ENCODE peak calls at places on chromosomes 2 and 18, in four cellular contexts. F is tibial artery, L is neural progenitor cell, A is uterus. E is an unnamed sample.
A peak's percentile ranks its signal among the peaks of the same experiment; 100 is the strongest.

GRCh38 chr2:162146906-162147305 is 5.1 kb downstream of the GCG start:
- DNase-seq in F (no peak), L (no peak), A (no peak), E (no peak)

GRCh38 chr2:131006561-131006960 is 86.7 kb downstream of the FAM168B start:
- DNase-seq in F (no peak), L (no peak), A (no peak), E (no peak)

GRCh38 chr2:185456517-185456916 is 282.1 kb upstream of the FSIP2 start:
- DNase-seq in F (no peak), L (no peak), A (no peak), E (no peak)

GRCh38 chr18:11025671-11026070 is 123.7 kb downstream of the PIEZO2 start:
- DNase-seq in F (no peak), L (no peak), A (no peak), E (no peak)

GRCh38 chr2:231470246-231470900 is 6.1 kb upstream of the NCL start:
- DNase-seq in F (no peak), L (peak; percentile 27), A (no peak), E (peak; percentile 5)

GRCh38 chr2:239275037-239275685 is 125.7 kb downstream of the HDAC4 start:
- DNase-seq in F (peak; percentile 89), L (no peak), A (peak; percentile 65), E (peak; percentile 82)

GRCh38 chr2:70684846-70685622 is 83.0 kb downstream of the ADD2 start:
- DNase-seq in F (no peak), L (no peak), A (no peak), E (no peak)

GRCh38 chr2:69734040-69734611 is 7.8 kb upstream of the ANXA4 start:
- DNase-seq in F (no peak), L (no peak), A (no peak), E (no peak)

GRCh38 chr2:73920577-73921545 is 5.8 kb upstream of the DGUOK start:
- DNase-seq in F (no peak), L (peak; percentile 84), A (peak; percentile 55), E (no peak)

GRCh38 chr2:100767224-100767653 is 52.7 kb upstream of the NPAS2 start:
- DNase-seq in F (no peak), L (no peak), A (no peak), E (no peak)

GRCh38 chr2:12183032-12183431 is 436.6 kb downstream of the LPIN1 start:
- DNase-seq in F (no peak), L (no peak), A (no peak), E (no peak)

GRCh38 chr2:107553534-107553933 is 273.2 kb upstream of the RGPD4 start:
- DNase-seq in F (no peak), L (no peak), A (no peak), E (no peak)

GRCh38 chr2:220703279-220703678 is 868.8 kb downstream of the EPHA4 start:
- DNase-seq in F (no peak), L (peak; percentile 50), A (no peak), E (no peak)

GRCh38 chr2:11437602-11438001 is 28.4 kb downstream of the E2F6 start:
- DNase-seq in F (no peak), L (no peak), A (no peak), E (no peak)

GRCh38 chr2:72104821-72105588 is 42.7 kb downstream of the CYP26B1 start:
- DNase-seq in F (no peak), L (no peak), A (no peak), E (no peak)

GRCh38 chr2:225995788-225996476 is 596.4 kb downstream of the NYAP2 start:
- DNase-seq in F (no peak), L (no peak), A (peak; percentile 18), E (peak; percentile 23)

GRCh38 chr2:109331864-109332848 is 203.2 kb downstream of the SH3RF3 start:
- DNase-seq in F (peak; percentile 84), L (no peak), A (peak; percentile 77), E (peak; percentile 67)

GRCh38 chr18:34795070-34795740 is 85.1 kb downstream of the DTNA start:
- DNase-seq in F (no peak), L (no peak), A (no peak), E (peak; percentile 44)

GRCh38 chr2:1431886-1432400 is 18.7 kb downstream of the TPO start:
- DNase-seq in F (no peak), L (no peak), A (no peak), E (no peak)

GRCh38 chr2:40448476-40449079 is 3.3 kb downstream of the SLC8A1 start:
- DNase-seq in F (no peak), L (peak; percentile 52), A (no peak), E (no peak)

GRCh38 chr2:18639756-18640453 is 50.5 kb upstream of the NT5C1B start:
- DNase-seq in F (no peak), L (no peak), A (no peak), E (no peak)

GRCh38 chr18:79935925-79936324 is 15.5 kb downstream of the SLC66A2 start:
- DNase-seq in F (no peak), L (no peak), A (no peak), E (no peak)

GRCh38 chr2:186780701-186781316 is 68.2 kb downstream of the ZSWIM2 start:
- DNase-seq in F (no peak), L (peak; percentile 70), A (no peak), E (no peak)

GRCh38 chr18:24528857-24529256 is 68.4 kb downstream of the HRH4 start:
- DNase-seq in F (no peak), L (no peak), A (no peak), E (no peak)

GRCh38 chr2:101628050-101628392 is 69.5 kb upstream of the MAP4K4 start:
- DNase-seq in F (no peak), L (no peak), A (no peak), E (no peak)

GRCh38 chr2:158671381-158672245 is 123.5 kb upstream of the DAPL1 start:
- DNase-seq in F (no peak), L (no peak), A (no peak), E (no peak)

GRCh38 chr2:105396254-105397024 is 2.4 kb downstream of the FHL2 start:
- DNase-seq in F (peak; percentile 60), L (no peak), A (peak; percentile 59), E (no peak)

GRCh38 chr2:173630425-173631122 is 275.9 kb downstream of the CDCA7 start:
- DNase-seq in F (no peak), L (no peak), A (no peak), E (no peak)

GRCh38 chr2:201070966-201071304 is 536 bp downstream of the HYCC2 start:
- DNase-seq in F (no peak), L (peak; percentile 3), A (no peak), E (no peak)

GRCh38 chr2:47510745-47511144 is 107.8 kb downstream of the MSH2 start:
- DNase-seq in F (no peak), L (no peak), A (no peak), E (no peak)

DNA sequence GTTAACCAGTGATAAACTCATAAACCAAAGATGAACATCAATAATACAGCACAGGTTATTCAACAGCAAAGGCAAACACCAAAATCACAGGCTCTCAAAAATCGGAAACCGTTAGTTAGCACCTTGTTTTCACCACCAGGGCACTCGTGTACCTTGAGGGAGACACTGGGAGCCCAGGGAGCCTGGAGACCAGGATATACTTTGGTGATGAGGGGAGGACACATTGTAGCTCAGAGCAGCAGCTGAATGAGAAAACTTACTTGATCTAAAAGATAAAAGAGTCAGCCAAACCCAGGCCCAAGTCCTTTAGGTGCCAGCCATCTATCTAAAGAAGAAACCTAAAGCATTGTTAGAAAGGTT is 19.4 kb downstream of the BCL11A start:
- DNase-seq in F (no peak), L (no peak), A (no peak), E (no peak)
- TF ChIP-seq CTCF in F (no peak), L (peak; percentile 16), A (no peak), E (no peak)

DNA sequence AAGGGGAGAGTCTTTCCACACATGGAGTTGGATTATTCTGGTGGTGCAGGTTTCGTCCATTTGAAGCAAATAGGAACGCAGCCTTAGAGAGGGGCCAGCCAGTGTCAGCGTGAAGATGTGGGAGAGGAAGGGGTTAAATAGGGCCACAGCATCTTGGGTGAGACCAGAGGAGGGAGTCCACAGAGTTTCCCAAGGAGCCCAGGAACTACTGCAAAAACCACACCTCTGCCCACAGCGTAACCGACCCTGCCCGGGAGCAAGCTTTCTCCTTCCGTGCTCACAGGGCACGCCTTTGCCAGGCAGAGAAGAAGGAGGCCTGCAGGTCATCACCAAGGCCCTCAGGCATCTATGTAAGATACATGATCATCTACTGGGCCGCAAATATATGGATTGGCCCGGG is 314.5 kb downstream of the AGAP1 start:
- DNase-seq in F (no peak), L (no peak), A (no peak), E (no peak)
- H3K36me3 ChIP-seq in F (peaks cover 60% of the 10 kb centered on the region), L (peaks cover 4% of the 10 kb centered on the region), A (no peaks in the 10 kb centered on the region), E (peaks cover 61% of the 10 kb centered on the region)

GRCh38 chr2:64644240-64645013 is 9.3 kb downstream of the SERTAD2 start:
- DNase-seq in F (peak; percentile 84), L (peak; percentile 87), A (peak; percentile 84), E (peak; percentile 83)

GRCh38 chr2:64646007-64646880 is 7.5 kb downstream of the SERTAD2 start:
- DNase-seq in F (peak; percentile 87), L (peak; percentile 83), A (peak; percentile 86), E (peak; percentile 86)

GRCh38 chr2:64643838-64644219 is 9.9 kb downstream of the SERTAD2 start:
- DNase-seq in F (no peak), L (no peak), A (no peak), E (no peak)

GRCh38 chr2:64641585-64641984 is 12.1 kb downstream of the SERTAD2 start:
- DNase-seq in F (no peak), L (no peak), A (no peak), E (no peak)

GRCh38 chr2:64645014-64645418 is 8.7 kb downstream of the SERTAD2 start:
- DNase-seq in F (peak; percentile 58), L (peak; percentile 91), A (peak; percentile 73), E (peak; percentile 67)
- TF ChIP-seq CTCF in F (no peak), L (no peak), A (peak; percentile 12), E (peak; percentile 14)

DNA sequence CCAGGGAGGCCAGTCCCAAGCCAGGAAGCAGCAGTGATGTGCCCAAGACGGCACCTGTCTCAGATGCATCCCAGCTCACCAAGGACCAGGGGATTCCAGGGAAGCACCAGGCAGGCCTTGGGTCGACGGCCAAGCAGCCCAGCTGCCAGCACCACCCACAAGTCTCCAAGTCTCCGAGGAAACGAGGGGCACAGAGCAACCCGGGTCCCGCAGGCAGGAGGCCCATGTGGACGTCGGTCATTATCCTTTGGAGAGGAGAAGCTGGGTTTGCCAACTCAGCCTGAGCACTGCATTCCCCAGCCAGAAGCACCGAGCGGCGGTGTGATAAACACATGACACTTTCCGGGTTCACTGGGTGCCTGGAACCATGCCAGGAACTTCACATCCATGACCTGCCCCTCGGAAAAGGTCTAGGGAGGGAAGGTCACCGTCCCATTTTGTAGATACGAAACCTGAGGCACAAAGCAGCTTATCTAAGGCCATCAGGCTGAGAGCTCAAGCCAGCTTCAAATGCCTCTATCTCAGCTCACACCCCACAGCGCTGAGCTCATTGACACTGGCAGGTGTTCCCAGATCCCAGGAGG is 104.5 kb downstream of the ZNF516 start:
- DNase-seq in F (no peak), L (no peak), A (peak; percentile 46), E (no peak)
- H3K36me3 ChIP-seq in F (no peaks in the 10 kb centered on the region), L (no peaks in the 10 kb centered on the region), A (no peaks in the 10 kb centered on the region), E (no peaks in the 10 kb centered on the region)

GRCh38 chr2:7031424-7032245 is 114.4 kb downstream of the RNF144A start:
- DNase-seq in F (no peak), L (no peak), A (peak; percentile 60), E (no peak)
- TF ChIP-seq CTCF in F (no peak), L (no peak), A (no peak), E (no peak)

DNA sequence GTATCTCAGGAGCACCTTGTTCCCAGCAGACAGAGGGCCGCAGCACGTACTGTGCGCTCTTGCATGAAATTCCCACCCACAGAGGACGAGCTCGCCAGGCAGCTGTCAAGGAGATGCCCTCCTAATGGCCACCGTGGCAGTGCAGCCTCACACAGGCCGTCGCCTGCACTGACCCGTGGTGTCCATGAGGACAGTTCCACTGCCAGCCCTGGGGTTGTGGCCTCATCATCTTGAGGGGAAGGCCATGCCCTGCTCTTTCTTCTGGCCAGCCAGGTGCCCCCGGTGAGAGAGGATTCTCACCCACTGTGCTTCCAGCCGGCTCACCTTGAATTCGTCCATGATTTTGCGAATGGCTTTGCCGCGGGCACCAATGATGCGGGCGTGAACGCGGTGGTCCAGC is 42.0 kb downstream of the ANO7 start:
- DNase-seq in F (no peak), L (no peak), A (no peak), E (no peak)
- H3K36me3 ChIP-seq in F (peaks cover 100% of the 10 kb centered on the region), L (no peaks in the 10 kb centered on the region), A (no peaks in the 10 kb centered on the region), E (peaks cover 3% of the 10 kb centered on the region)

E was measured in heart left ventricle.